ENCODE peak calls at places on chromosomes 12 and 14, in eight cellular contexts. M is SK-N-SH, R is HepG2, O is HCT116, N is GM12878, S is K562, J is endothelial cell of umbilical vein, L is H1. V is an unnamed sample.

GRCh38 chr12:14283489-14284144 is 81.9 kb upstream of the ATF7IP start:
- DNase-seq in R (no peak), J (no peak), N (peak), S (no peak), L (no peak), O (no peak), M (no peak), V (peak)

GRCh38 chr12:100867639-100868393 is 73.2 kb downstream of the ANO4 start:
- DNase-seq in M (no peak), O (no peak), N (no peak), J (no peak), R (no peak), S (no peak), L (no peak), V (no peak)

GRCh38 chr14:98169170-98169587 is 1102.8 kb downstream of the BCL11B start:
- DNase-seq in M (no peak), N (no peak), S (no peak), L (no peak), O (no peak), J (no peak), R (no peak), V (no peak)

GRCh38 chr12:71727958-71728357 is 26.7 kb upstream of the RAB21 start:
- DNase-seq in N (no peak), R (no peak), O (no peak), L (no peak), M (no peak), J (no peak), S (no peak), V (no peak)

GRCh38 chr12:57219993-57220728 is 3.6 kb downstream of the NXPH4 start:
- DNase-seq in N (no peak), R (no peak), S (no peak), M (peak), O (no peak), J (no peak), L (peak), V (peak)

GRCh38 chr12:63308701-63309100 is 157.7 kb upstream of the AVPR1A start:
- DNase-seq in O (no peak), R (no peak), S (no peak), N (no peak), L (no peak), J (no peak), M (no peak), V (no peak)

GRCh38 chr12:11836282-11836963 is 186.9 kb downstream of the ETV6 start:
- DNase-seq in S (no peak), J (no peak), L (no peak), N (peak), O (no peak), R (no peak), M (no peak), V (no peak)

GRCh38 chr12:97977870-97978269 is 515.3 kb downstream of the RMST start:
- DNase-seq in L (no peak), R (no peak), N (no peak), J (no peak), M (peak), O (no peak), S (no peak), V (no peak)

GRCh38 chr14:55052259-55052930 is 948 bp downstream of the MAPK1IP1L start:
- DNase-seq in M (no peak), J (no peak), L (no peak), S (no peak), O (no peak), N (no peak), R (no peak), V (peak)

GRCh38 chr14:99838555-99839193 is 45.5 kb downstream of the EML1 start:
- DNase-seq in M (no peak), S (no peak), R (peak), N (no peak), J (no peak), L (peak), O (no peak), V (peak)

GRCh38 chr14:102795060-102795925 is 18.0 kb downstream of the TRAF3 start:
- DNase-seq in M (no peak), N (no peak), L (no peak), J (peak), O (no peak), S (peak), R (peak), V (no peak)

GRCh38 chr12:26055087-26055486 is 69.8 kb downstream of the BHLHE41 start:
- DNase-seq in L (no peak), J (no peak), S (no peak), M (no peak), R (no peak), N (no peak), O (no peak), V (no peak)

GRCh38 chr12:26056335-26056734 is 68.5 kb downstream of the BHLHE41 start:
- DNase-seq in M (no peak), N (no peak), O (peak), J (peak), R (no peak), L (no peak), S (no peak), V (no peak)

GRCh38 chr12:26047401-26048226 is 77.2 kb downstream of the BHLHE41 start:
- DNase-seq in R (no peak), O (no peak), L (peak), N (no peak), M (no peak), J (no peak), S (no peak), V (peak)

GRCh38 chr12:26054383-26054782 is 70.5 kb downstream of the BHLHE41 start:
- DNase-seq in N (no peak), L (no peak), J (no peak), S (no peak), R (no peak), O (no peak), M (no peak), V (peak)

DNA sequence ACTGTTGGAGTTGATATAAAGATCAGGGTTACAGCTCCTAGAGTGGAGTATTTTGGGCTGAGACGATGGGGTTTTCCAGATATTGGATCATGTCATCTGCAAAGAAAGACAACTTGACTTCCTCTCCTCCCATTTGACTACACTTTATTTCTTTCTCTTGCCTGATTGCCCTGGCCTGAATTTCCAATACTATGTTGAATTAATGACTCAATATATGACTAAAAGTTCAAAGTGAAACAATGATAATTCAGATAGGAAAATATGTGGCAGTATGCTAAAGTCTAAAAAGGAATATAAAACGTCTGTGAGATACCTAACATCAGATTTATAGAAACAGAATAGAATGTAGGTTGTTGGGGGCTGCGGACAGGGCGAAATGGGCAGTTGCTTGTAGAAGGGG is 72.2 kb downstream of the BHLHE41 start:
- DNase-seq in J (no peak), N (no peak), L (no peak), M (no peak), O (no peak), S (no peak), R (no peak), V (no peak)
- H3K4me2 ChIP-seq in J (no peak), N (no peak), L (no peak), M (peak), O (no peak), S (no peak), R (no peak), V (no peak)

GRCh38 chr12:9731797-9732196 is 1.1 kb downstream of the CLECL1 start:
- DNase-seq in N (no peak), O (no peak), J (no peak), M (no peak), R (no peak), L (no peak), S (no peak), V (no peak)

GRCh38 chr12:9730591-9730990 is 2.3 kb downstream of the CLECL1 start:
- DNase-seq in L (no peak), M (no peak), S (no peak), R (no peak), N (no peak), J (no peak), O (no peak), V (no peak)

GRCh38 chr12:9730011-9730410 is 2.9 kb downstream of the CLECL1 start:
- DNase-seq in J (no peak), L (no peak), N (no peak), O (no peak), S (no peak), M (no peak), R (no peak), V (no peak)

GRCh38 chr12:9732966-9733461 is at the start of gene CLECL1:
- DNase-seq in L (no peak), O (no peak), S (no peak), J (no peak), R (no peak), M (no peak), N (no peak), V (no peak)

GRCh38 chr12:9731393-9731792 is 1.5 kb downstream of the CLECL1 start:
- DNase-seq in N (no peak), J (no peak), L (no peak), R (no peak), S (no peak), O (no peak), M (no peak), V (no peak)
- H3K4me3 ChIP-seq in N (peak), J (no peak), L (no peak), R (no peak), S (no peak), O (no peak), M (no peak), V (no peak)

GRCh38 chr12:108803428-108804105 is 53.8 kb downstream of the SSH1 start:
- DNase-seq in J (peak), S (peak), L (peak), M (peak), R (peak), N (peak), O (peak), V (peak)
- TF ChIP-seq POLR2AphosphoS5 in J (no peak), S (no peak), L (no peak), M (no peak), R (no peak), N (no peak), O (peak), V (no peak)

GRCh38 chr14:61252354-61253063 is 28.6 kb downstream of the TMEM30B start:
- DNase-seq in O (peak), L (peak), M (peak), N (peak), J (peak), S (peak), R (peak), V (peak)
- H3K4me2 ChIP-seq in O (peak), L (no peak), M (peak), N (no peak), J (no peak), S (no peak), R (no peak), V (no peak)

GRCh38 chr14:77040309-77040994 is 11.9 kb upstream of the IRF2BPL start:
- DNase-seq in M (peak), O (peak), S (peak), N (peak), R (peak), J (peak), L (peak), V (peak)
- H3K4me3 ChIP-seq in M (peak), O (peak), S (no peak), N (peak), R (peak), J (peak), L (peak), V (peak)

DNA sequence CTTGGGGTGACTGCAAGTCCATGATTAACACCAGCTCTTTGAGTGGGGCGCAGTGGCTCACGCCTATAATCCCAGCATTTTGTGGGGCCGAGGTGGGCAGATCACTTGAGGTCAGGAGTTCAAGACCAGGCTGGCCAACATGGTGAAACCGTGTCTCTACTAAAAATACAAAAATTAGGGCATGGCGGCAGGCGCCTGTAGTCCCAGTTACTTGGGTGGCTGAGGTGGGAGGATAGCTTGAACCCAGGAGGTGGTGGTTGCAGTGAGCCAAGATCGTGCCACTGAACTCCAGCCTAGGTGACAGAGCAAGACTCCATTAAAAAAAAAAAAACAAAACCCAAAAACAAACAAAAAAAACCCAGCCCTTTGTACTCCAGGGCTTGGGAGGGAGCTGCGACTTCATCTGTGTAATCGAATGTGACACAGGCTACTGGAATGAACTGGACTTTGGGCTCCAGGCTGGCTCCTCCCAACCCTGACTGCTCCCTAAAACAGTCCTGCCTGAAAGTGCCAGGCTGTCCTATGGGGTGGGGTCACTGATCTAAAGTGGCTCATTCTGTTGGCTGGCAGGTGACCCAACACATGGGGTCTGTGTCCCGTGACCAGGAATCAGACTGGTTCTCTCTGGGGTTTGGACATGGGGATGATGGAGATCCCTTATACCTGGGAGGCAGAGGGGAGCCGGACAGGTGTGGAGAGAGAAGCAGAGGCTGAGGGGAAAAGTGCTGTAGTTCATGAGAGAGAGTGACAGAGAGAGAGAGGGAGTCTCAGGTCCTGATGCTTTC is 9.3 kb upstream of the C12orf43 start:
- DNase-seq in R (peak), N (no peak), O (no peak), S (no peak), L (no peak), J (no peak), M (no peak), V (no peak)
- TF ChIP-seq POLR2AphosphoS5 in R (peak), N (no peak), O (no peak), S (no peak), L (no peak), J (no peak), M (no peak), V (no peak)

DNA sequence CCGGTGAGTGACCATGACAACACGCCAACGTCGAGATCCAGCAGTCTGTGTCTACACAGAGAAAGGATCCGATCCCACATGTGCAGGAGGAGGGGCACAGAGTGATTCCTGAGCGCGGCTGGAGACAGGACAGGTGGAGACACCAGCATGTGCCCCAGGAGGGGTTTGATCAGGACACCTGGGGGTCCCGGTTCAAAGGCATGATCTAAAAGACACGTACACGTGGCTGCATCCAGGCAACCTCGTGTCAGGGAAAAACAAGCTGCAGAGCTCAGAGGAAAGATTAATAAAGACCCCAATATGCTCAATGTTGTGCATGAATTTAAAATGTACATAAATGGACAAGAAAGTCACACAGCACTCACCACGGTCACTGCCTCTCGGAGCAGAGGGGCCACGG is 153.6 kb upstream of the SFSWAP start:
- DNase-seq in L (no peak), S (no peak), N (no peak), O (no peak), J (no peak), M (no peak), R (no peak), V (no peak)
- H3K4me2 ChIP-seq in L (no peak), S (no peak), N (no peak), O (no peak), J (no peak), M (no peak), R (no peak), V (no peak)

GRCh38 chr12:6323995-6324711 is 13.7 kb downstream of the PLEKHG6 start:
- DNase-seq in S (no peak), O (no peak), J (no peak), M (no peak), L (no peak), N (no peak), R (no peak), V (no peak)
- H3K4me3 ChIP-seq in S (no peak), O (no peak), J (no peak), M (no peak), L (peak), N (no peak), R (no peak), V (peak)

DNA sequence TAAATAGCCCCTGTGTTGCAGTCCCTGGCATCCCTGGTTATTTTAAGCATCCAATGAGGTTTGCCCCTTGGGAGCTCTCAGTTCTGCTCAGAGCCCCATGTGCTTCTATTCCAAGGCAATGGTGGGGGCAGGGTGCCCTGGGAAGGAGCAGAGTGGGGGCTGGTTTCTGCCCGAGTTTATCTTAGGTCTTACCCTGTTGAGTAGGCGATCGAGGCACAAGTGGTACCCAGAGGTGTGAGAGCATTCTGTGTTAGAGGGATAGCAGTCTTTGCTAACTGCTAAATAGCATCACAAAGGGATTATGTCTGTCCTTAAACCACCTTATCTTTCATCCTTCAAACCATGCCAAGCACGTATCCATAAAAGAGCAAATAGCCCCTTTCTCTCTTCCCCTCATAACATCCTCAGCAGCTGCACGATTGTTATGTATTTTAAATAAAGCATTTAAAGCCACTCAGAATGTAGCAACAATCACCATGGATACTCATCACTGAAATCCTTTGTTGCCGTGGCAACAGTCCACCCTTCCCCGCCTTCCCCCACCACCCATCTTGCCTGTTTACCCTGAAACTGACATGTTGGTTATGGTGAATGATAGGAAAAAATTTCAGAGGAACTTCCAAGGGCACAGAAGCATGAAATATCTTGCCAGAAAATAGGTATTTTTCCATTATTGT is 139.3 kb downstream of the PTPN11 start:
- DNase-seq in J (no peak), L (no peak), S (no peak), N (no peak), M (no peak), O (no peak), R (no peak), V (peak)
- TF ChIP-seq POLR2AphosphoS5 in J (no peak), L (no peak), S (no peak), N (no peak), M (no peak), O (no peak), R (no peak), V (no peak)

V was measured in GM23338.